ENCODE peak calls at places on chromosomes 13 and 19, in five cellular contexts. E, I, B, G and M are unnamed samples.
A peak's percentile ranks its signal among the peaks of the same experiment; 100 is the strongest.

GRCh38 chr19:50383307-50383851 is 768 bp upstream of the POLD1 start:
- DNase-seq in B (no peak), G (no peak), I (no peak), E (no peak), M (no peak)

GRCh38 chr13:44096906-44097305 is 217.2 kb downstream of the LACC1 start:
- DNase-seq in E (no peak), G (no peak), I (no peak), B (no peak), M (no peak)

GRCh38 chr13:26855071-26855470 is 94.5 kb upstream of the GPR12 start:
- DNase-seq in G (no peak), I (no peak), E (no peak), B (no peak), M (no peak)

GRCh38 chr19:13098291-13099072 is 4.2 kb downstream of the LYL1 start:
- DNase-seq in B (no peak), G (no peak), I (no peak), E (no peak), M (peak; percentile 90)

GRCh38 chr19:50359432-50359818 is 6.0 kb downstream of the NAPSA start:
- DNase-seq in E (no peak), B (no peak), G (no peak), I (no peak), M (no peak)

GRCh38 chr13:40375522-40376171 is 290.8 kb downstream of the FOXO1 start:
- DNase-seq in I (no peak), E (no peak), B (no peak), G (no peak), M (no peak)

GRCh38 chr13:105643966-105644365 is 891.5 kb downstream of the EFNB2 start:
- DNase-seq in I (no peak), E (no peak), B (no peak), G (no peak), M (no peak)

GRCh38 chr19:5621311-5621944 is 1.1 kb downstream of the SAFB2 start:
- DNase-seq in B (peak; percentile 27), I (no peak), G (peak; percentile 85), E (no peak), M (peak; percentile 83)

GRCh38 chr13:80035096-80035495 is 305.8 kb downstream of the SPRY2 start:
- DNase-seq in E (no peak), I (no peak), B (no peak), G (no peak), M (no peak)

GRCh38 chr19:38213911-38214625 is 10.0 kb downstream of the DPF1 start:
- DNase-seq in B (no peak), E (peak; percentile 61), G (no peak), I (no peak), M (no peak)

GRCh38 chr13:106859505-106859904 is 291.6 kb upstream of the ARGLU1 start:
- DNase-seq in B (no peak), E (no peak), I (no peak), G (no peak), M (no peak)

GRCh38 chr13:84481958-84482357 is 599.7 kb upstream of the SLITRK1 start:
- DNase-seq in E (peak; percentile 87), B (no peak), I (no peak), G (no peak), M (no peak)

GRCh38 chr13:38135590-38135989 is 214.1 kb upstream of the UFM1 start:
- DNase-seq in E (no peak), G (no peak), I (no peak), B (no peak), M (no peak)

GRCh38 chr19:30163663-30164062 is 208.5 kb upstream of the ZNF536 start:
- DNase-seq in B (no peak), G (no peak), E (no peak), I (no peak), M (no peak)

GRCh38 chr19:53621885-53622710 is 9.7 kb upstream of the DPRX start:
- DNase-seq in E (no peak), G (no peak), I (no peak), B (no peak), M (no peak)

DNA sequence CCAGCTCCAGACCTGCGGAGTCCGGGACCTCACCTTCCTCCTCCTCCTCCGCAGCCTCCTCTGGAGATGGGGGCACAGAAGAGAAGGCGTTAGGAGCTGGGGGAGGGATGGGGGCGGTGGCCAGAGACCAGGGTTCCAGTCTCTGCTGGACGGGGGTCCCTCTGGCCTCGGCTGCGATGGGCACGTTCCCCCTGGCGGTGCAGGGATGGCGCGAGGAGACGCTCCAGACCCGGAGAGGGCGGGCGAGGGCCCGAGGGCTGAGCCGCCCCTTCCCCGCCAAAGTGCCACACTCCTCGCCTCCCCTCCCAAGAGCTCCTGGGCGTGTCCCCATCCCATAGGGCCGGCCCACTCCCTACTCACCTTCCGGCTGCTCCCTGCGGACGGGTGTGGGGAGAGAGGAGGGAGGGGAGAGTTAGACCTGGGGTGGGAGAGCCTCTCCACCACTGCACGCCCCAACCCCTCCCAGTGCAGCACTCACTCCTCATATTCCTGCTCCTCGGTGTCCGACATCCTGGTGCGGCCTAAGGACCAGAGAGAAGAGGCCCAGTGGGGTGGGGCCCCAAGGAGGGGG is 2.3 kb downstream of the TNNT1 start:
- DNase-seq in B (no peak), G (no peak), E (no peak), I (peak; percentile 61), M (no peak)
- H3K4me3 ChIP-seq in B (peak overlapping the region; percentile 23), G (no peak overlapping the region), E (no peak overlapping the region), I (peak overlapping the region; percentile 69), M (no peak overlapping the region)

GRCh38 chr19:48497728-48498575 is 13.7 kb downstream of the LMTK3 start:
- DNase-seq in B (no peak), E (no peak), I (no peak), G (no peak), M (no peak)

GRCh38 chr19:48496959-48497727 is 14.5 kb downstream of the LMTK3 start:
- DNase-seq in E (no peak), G (no peak), I (no peak), B (no peak), M (no peak)

GRCh38 chr19:48499352-48500090 is 12.1 kb downstream of the LMTK3 start:
- DNase-seq in I (no peak), E (no peak), B (no peak), G (no peak), M (no peak)

GRCh38 chr19:48498576-48498879 is 13.1 kb downstream of the LMTK3 start:
- DNase-seq in E (no peak), I (no peak), B (no peak), G (no peak), M (no peak)

GRCh38 chr19:48498922-48499321 is 12.7 kb downstream of the LMTK3 start:
- DNase-seq in B (no peak), I (no peak), G (no peak), E (no peak), M (no peak)
- TF ChIP-seq POLR2A in B (no peak), I (no peak), G (no peak), E (no peak), M (no peak)

GRCh38 chr13:112324121-112324520 is 52.0 kb upstream of the SPACA7 start:
- DNase-seq in E (no peak), B (no peak), I (no peak), G (no peak), M (no peak)
- H3K27me3 ChIP-seq in E (no peaks in the 10 kb centered on the region), B (no peaks in the 10 kb centered on the region), I (peaks cover 21% of the 10 kb centered on the region), G (no peaks in the 10 kb centered on the region), M (peaks cover 17% of the 10 kb centered on the region)

GRCh38 chr19:43749152-43749551 is 5.6 kb downstream of the SMG9 start:
- DNase-seq in B (no peak), E (no peak), I (no peak), G (no peak), M (no peak)

GRCh38 chr19:43748205-43748594 is 6.6 kb downstream of the SMG9 start:
- DNase-seq in E (no peak), G (no peak), B (no peak), I (no peak), M (no peak)

GRCh38 chr19:43749898-43750297 is 4.9 kb downstream of the SMG9 start:
- DNase-seq in G (no peak), B (no peak), E (no peak), I (no peak), M (no peak)

GRCh38 chr19:43747557-43748204 is 7.1 kb downstream of the SMG9 start:
- DNase-seq in E (no peak), I (no peak), B (no peak), G (no peak), M (no peak)

GRCh38 chr19:43748685-43749084 is 6.1 kb downstream of the SMG9 start:
- DNase-seq in E (no peak), G (no peak), B (no peak), I (no peak), M (no peak)
- H3K4me3 ChIP-seq in E (no peak overlapping the region), G (no peak overlapping the region), B (no peak overlapping the region), I (no peak overlapping the region), M (no peak overlapping the region)

GRCh38 chr19:56403764-56404704 is at the start of gene ZNF583:
- DNase-seq in E (peak; percentile 97), B (peak; percentile 95), I (no peak), G (peak; percentile 97), M (peak; percentile 98)
- TF ChIP-seq POLR2A in E (peak; percentile 26), B (no peak), I (no peak), G (no peak), M (no peak)

GRCh38 chr13:20137875-20138274 is 23.0 kb downstream of the GJA3 start:
- DNase-seq in E (no peak), G (no peak), B (no peak), I (no peak), M (no peak)

GRCh38 chr13:20142927-20143480 is 17.8 kb downstream of the GJA3 start:
- DNase-seq in G (no peak), B (no peak), I (no peak), E (no peak), M (no peak)

GRCh38 chr13:20142019-20142926 is 18.6 kb downstream of the GJA3 start:
- DNase-seq in B (no peak), E (no peak), I (no peak), G (no peak), M (no peak)

GRCh38 chr13:20141238-20142018 is 19.4 kb downstream of the GJA3 start:
- DNase-seq in E (no peak), B (no peak), I (no peak), G (no peak), M (no peak)

DNA sequence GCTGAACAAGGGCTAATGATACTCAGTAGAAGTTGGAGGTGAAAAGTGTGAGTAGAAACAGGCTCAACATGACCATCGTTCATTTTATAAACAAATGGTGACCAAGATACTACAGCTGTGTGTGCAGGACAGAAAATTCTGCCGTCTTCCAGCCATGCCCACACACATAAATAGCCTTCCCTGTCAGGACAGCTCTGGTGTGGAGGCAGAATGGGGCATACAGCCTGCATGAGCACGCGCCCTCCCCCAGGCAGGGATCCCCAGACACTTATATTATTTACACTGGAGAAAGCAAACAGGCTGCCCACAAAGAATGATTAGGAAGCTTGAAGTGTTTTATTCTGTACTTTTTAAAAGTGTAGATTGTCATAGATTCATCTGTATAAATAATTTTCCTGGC is 20.4 kb downstream of the GJA3 start:
- DNase-seq in G (no peak), B (no peak), E (no peak), I (no peak), M (no peak)
- H3K27me3 ChIP-seq in G (no peaks in the 10 kb centered on the region), B (peaks cover 24% of the 10 kb centered on the region), E (peaks cover 17% of the 10 kb centered on the region), I (no peaks in the 10 kb centered on the region), M (peaks cover 42% of the 10 kb centered on the region)

DNA sequence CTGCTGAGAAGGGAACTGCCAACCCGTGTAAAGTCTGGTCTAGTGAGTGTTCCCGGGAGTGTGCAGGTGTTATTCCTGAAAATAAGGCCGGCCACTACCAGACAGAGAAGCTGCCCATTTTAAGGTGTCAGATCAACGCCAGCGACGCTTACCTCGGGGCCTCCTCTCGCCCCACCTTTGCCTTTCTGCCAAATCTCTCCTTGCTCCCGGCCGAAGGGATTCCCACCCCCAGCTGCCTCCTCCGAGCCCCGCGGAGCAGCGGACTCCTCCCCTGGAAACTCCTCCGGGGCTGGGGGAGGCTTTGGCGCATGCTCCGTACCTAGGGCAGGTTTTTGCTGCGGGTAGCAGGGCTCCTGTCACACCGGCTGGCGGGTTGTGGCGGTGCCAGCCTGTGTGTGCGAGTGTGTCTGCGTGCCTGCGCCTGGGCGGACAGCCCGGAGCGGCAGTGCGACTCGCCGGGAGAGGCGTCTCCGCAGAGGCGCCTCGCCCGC is at the start of gene HS6ST3:
- DNase-seq in B (peak; percentile 73), G (peak; percentile 10), E (no peak), I (peak; percentile 10), M (no peak)
- H3K4me3 ChIP-seq in B (peak within 1 kb of the TSS; percentile 63), G (peak within 1 kb of the TSS; percentile 39), E (peak within 1 kb of the TSS; percentile 38), I (peak within 1 kb of the TSS; percentile 55), M (peak within 1 kb of the TSS; percentile 36)